ENCODE peak calls at places on chromosomes 6 and 20, in five cellular contexts. F is IMR-90, Q is mesendoderm, V is mesenchymal stem cell, S is H1. L is an unnamed sample.
A peak's percentile ranks its signal among the peaks of the same experiment; 100 is the strongest.

GRCh38 chr20:8573686-8574085 is 441.6 kb downstream of the PLCB1 start:
- DNase-seq in F (no peak), Q (no peak), V (no peak), S (no peak), L (no peak)

GRCh38 chr6:119858901-119859300 is 509.3 kb upstream of the MAN1A1 start:
- DNase-seq in F (peak; percentile 0), Q (no peak), V (no peak), S (no peak), L (no peak)

GRCh38 chr6:93036835-93037234 is 382.5 kb downstream of the EPHA7 start:
- DNase-seq in F (peak; percentile 1), Q (peak; percentile 52), V (peak; percentile 50), S (no peak), L (no peak)

GRCh38 chr6:32215617-32216016 is 8.2 kb downstream of the NOTCH4 start:
- DNase-seq in F (no peak), Q (no peak), V (no peak), S (no peak), L (no peak)

GRCh38 chr6:44646355-44646754 is 258.8 kb downstream of the CDC5L start:
- DNase-seq in F (peak; percentile 19), Q (no peak), V (no peak), S (no peak), L (no peak)

GRCh38 chr6:33585403-33586107 is 5.5 kb upstream of the BAK1 start:
- DNase-seq in F (peak; percentile 55), Q (peak; percentile 94), V (peak; percentile 67), S (no peak), L (peak; percentile 78)

GRCh38 chr20:44572551-44573500 is 9.6 kb upstream of the PKIG start:
- DNase-seq in F (peak; percentile 89), Q (no peak), V (peak; percentile 91), S (no peak), L (no peak)

GRCh38 chr6:19536838-19537237 is 300.3 kb upstream of the ID4 start:
- DNase-seq in F (no peak), Q (no peak), V (no peak), S (no peak), L (no peak)

GRCh38 chr6:71466362-71466761 is 177.8 kb downstream of the OGFRL1 start:
- DNase-seq in F (no peak), Q (no peak), V (no peak), S (no peak), L (no peak)

GRCh38 chr20:32168184-32168910 is 39.2 kb downstream of the PLAGL2 start:
- DNase-seq in F (peak; percentile 58), Q (peak; percentile 81), V (peak; percentile 47), S (no peak), L (no peak)

GRCh38 chr6:154933181-154933827 is 61.8 kb upstream of the TIAM2 start:
- DNase-seq in F (peak; percentile 32), Q (peak; percentile 31), V (peak; percentile 26), S (no peak), L (no peak)

GRCh38 chr6:149445095-149445466 is 39.7 kb downstream of the ZC3H12D start:
- DNase-seq in F (no peak), Q (no peak), V (no peak), S (no peak), L (no peak)

GRCh38 chr6:65566117-65566516 is 140.9 kb downstream of the EYS start:
- DNase-seq in F (no peak), Q (peak; percentile 62), V (no peak), S (peak; percentile 10), L (no peak)

GRCh38 chr6:35473849-35474128 is 5.6 kb downstream of the RPL10A start:
- DNase-seq in F (no peak), Q (peak; percentile 50), V (no peak), S (no peak), L (no peak)

GRCh38 chr6:99458319-99458718 is 33.2 kb upstream of the PNISR start:
- DNase-seq in F (peak; percentile 44), Q (peak; percentile 58), V (peak; percentile 31), S (no peak), L (no peak)

GRCh38 chr20:10492844-10493243 is 57.7 kb downstream of the SLX4IP start:
- DNase-seq in F (no peak), Q (peak; percentile 47), V (no peak), S (no peak), L (no peak)

GRCh38 chr6:34035161-34035560 is 110.7 kb downstream of the GRM4 start:
- DNase-seq in F (no peak), Q (no peak), V (no peak), S (no peak), L (no peak)

GRCh38 chr6:127463056-127463455 is 3.9 kb upstream of the KIAA0408 start:
- DNase-seq in F (peak; percentile 20), Q (no peak), V (peak; percentile 31), S (no peak), L (no peak)

GRCh38 chr20:36061754-36062153 is 92.8 kb upstream of the EPB41L1 start:
- DNase-seq in F (no peak), Q (no peak), V (no peak), S (no peak), L (no peak)

GRCh38 chr6:145562771-145563615 is 172.3 kb downstream of the EPM2A start:
- DNase-seq in F (peak; percentile 20), Q (no peak), V (no peak), S (no peak), L (no peak)

GRCh38 chr20:63706852-63707557 is 771 bp downstream of the ARFRP1 start:
- DNase-seq in F (peak; percentile 35), Q (peak; percentile 37), V (peak; percentile 57), S (no peak), L (no peak)

GRCh38 chr20:48571945-48572589 is 255.7 kb downstream of the PREX1 start:
- DNase-seq in F (no peak), Q (no peak), V (no peak), S (no peak), L (no peak)

GRCh38 chr20:50724851-50725721 is 6.3 kb upstream of the PARD6B start:
- DNase-seq in F (peak; percentile 96), Q (peak; percentile 75), V (peak; percentile 99), S (no peak), L (peak; percentile 49)

GRCh38 chr20:63739129-63740069 is at the start of gene SLC2A4RG:
- DNase-seq in F (peak; percentile 62), Q (peak; percentile 77), V (peak; percentile 74), S (no peak), L (peak; percentile 79)

GRCh38 chr20:41499961-41500725 is 118.0 kb downstream of the CHD6 start:
- DNase-seq in F (no peak), Q (peak; percentile 60), V (no peak), S (no peak), L (no peak)

GRCh38 chr6:35228483-35228882 is 14.7 kb downstream of the SCUBE3 start:
- DNase-seq in F (no peak), Q (no peak), V (no peak), S (no peak), L (no peak)

GRCh38 chr6:93592417-93592816 is 173.1 kb upstream of the EPHA7 start:
- DNase-seq in F (no peak), Q (no peak), V (no peak), S (no peak), L (no peak)

GRCh38 chr6:47168176-47168575 is 126.0 kb upstream of the ADGRF1 start:
- DNase-seq in F (peak; percentile 98), Q (peak; percentile 56), V (peak; percentile 93), S (no peak), L (no peak)

GRCh38 chr6:134216304-134217029 is 101.4 kb downstream of the SGK1 start:
- DNase-seq in F (no peak), Q (no peak), V (no peak), S (no peak), L (no peak)

GRCh38 chr6:77324851-77325250 is 138.4 kb downstream of the HTR1B start:
- DNase-seq in F (no peak), Q (no peak), V (no peak), S (no peak), L (no peak)

DNA sequence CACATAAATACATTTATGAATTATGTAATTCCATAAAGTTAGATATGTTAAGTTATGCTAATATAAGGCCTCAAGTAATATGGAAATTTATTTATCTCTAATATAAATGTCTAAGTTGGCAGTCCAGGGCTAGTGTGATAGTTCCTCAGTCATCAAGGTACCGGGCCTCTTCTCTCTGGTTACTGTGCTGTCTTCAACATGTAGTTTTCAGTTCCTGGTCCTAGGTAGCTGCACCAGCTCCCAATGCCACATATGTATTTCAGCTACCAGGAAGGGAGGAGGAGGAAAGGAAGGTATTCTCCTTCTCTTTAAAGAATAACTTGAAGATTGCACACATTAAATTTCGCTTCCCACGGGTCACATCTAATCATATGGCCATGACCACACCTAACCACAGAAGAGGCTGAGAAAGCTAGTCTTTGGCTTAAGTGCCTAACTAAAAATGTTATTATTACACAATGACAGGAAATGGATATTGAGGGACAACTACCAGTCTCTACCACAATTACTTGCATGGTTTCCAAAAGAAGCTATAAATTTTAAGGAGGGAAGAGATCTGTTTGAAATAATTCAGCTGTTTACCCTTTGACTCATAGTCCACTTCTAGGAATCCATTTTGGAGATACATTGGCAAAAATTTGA is 68.6 kb downstream of the BCKDHB start:
- DNase-seq in F (peak; percentile 38), Q (no peak), V (peak; percentile 78), S (no peak), L (no peak)
- H3K4me2 ChIP-seq in F (no peak overlapping the region), Q (no peak overlapping the region), V (no peak overlapping the region), S (no peak overlapping the region), L (no peak overlapping the region)

GRCh38 chr6:151392429-151392828 is 1.1 kb upstream of the ZBTB2 start:
- DNase-seq in F (no peak), Q (no peak), V (no peak), S (no peak), L (no peak)
- H3K4me3 ChIP-seq in F (peak overlapping the region; percentile 88), Q (peak overlapping the region; percentile 79), V (peak overlapping the region; percentile 86), S (peak overlapping the region; percentile 43), L (peak overlapping the region; percentile 61)

DNA sequence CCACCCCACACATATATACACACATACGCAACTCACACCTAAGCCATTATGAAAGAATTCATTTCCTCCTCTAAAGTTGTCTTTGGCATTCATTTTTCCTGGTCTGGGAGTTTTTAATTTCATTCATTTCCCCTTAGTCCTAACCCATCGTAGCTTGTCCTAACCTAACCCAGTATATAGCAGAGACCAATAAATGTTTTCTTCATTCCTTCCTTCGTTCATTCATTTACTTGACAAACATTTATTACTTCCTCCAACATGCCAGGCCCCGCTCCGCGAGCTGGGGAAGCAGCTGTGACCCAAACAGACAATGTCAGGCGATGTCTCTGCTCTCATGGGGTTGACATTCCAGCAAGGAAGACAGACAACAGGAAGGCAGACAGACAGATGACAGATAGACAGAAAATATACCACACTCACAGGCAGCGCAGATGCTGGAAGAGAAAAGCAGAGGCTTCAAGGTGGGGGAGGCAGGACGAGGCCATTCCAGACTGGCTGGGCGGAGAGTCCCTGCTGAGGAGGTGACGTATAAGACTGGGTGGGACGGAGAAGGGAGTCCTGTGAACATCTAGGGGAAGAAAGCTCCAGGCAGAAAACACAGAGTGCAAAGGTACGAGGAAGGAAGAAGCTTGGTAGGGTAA is 33.7 kb upstream of the SIRPA start:
- DNase-seq in F (peak; percentile 25), Q (no peak), V (peak; percentile 84), S (no peak), L (no peak)
- H2BK5ac ChIP-seq in F (no peak overlapping the region), Q (no peak overlapping the region), V (no peak overlapping the region), S (no peak overlapping the region), L (no peak overlapping the region)

GRCh38 chr6:66965227-66965626 is 1258.2 kb upstream of the EYS start:
- DNase-seq in F (no peak), Q (no peak), V (no peak), S (no peak), L (no peak)

DNA sequence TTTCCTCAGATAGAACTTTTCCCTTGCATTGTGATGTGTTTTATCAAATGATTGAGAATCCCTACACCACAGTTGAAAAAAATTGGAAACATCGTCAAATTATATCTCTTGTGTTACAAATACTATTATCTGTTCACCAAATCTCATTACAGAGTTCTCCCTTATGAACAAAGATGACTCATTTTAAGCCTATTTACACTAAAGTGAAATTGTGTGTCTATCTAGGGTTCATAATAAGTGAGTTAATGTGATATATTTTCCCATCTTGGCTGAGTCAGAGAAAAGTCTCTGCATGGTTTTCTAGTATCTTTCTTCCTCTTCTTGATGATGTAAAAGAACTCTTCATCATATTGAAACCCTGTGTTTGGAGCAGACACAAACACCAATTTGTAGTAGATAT is 1263.3 kb upstream of the EYS start:
- DNase-seq in F (no peak), Q (no peak), V (peak; percentile 11), S (no peak), L (no peak)
- H3K4me2 ChIP-seq in F (no peak overlapping the region), Q (no peak overlapping the region), V (no peak overlapping the region), S (no peak overlapping the region), L (no peak overlapping the region)

L was measured in neuronal stem cell.